ENCODE peak calls at places on chromosomes 4 and X, in five cellular contexts. L is lower leg skin, C is fibroblast of lung, I is astrocyte of the spinal cord, U is tibial nerve. B is an unnamed sample.

GRCh38 chr4:95551653-95552052 is 2.9 kb upstream of the UNC5C start:
- DNase-seq in L (no peak), U (no peak), I (no peak), C (no peak), B (no peak)

GRCh38 chrX:131828482-131828881 is 194.6 kb upstream of the STK26 start:
- DNase-seq in U (no peak), I (no peak), C (no peak), L (no peak), B (no peak)

GRCh38 chr4:86296865-86297264 is 63.0 kb downstream of the MAPK10 start:
- DNase-seq in U (no peak), I (no peak), L (no peak), C (no peak), B (no peak)

GRCh38 chr4:142088906-142089305 is 452.5 kb downstream of the IL15 start:
- DNase-seq in C (peak; percentile 77), I (peak; percentile 62), U (no peak), L (no peak), B (peak; percentile 71)

GRCh38 chr4:106981431-106981830 is 54.7 kb downstream of the DKK2 start:
- DNase-seq in I (no peak), L (no peak), C (no peak), U (no peak), B (no peak)

GRCh38 chr4:8412288-8412687 is 28.2 kb downstream of the ACOX3 start:
- DNase-seq in U (no peak), L (no peak), C (no peak), I (no peak), B (no peak)

GRCh38 chrX:102835504-102836146 is 101.4 kb upstream of the RAB40AL start:
- DNase-seq in I (peak; percentile 46), L (no peak), U (no peak), C (peak; percentile 51), B (no peak)

GRCh38 chrX:26215869-26216268 is at the start of gene MAGEB5:
- DNase-seq in C (no peak), U (no peak), L (no peak), I (no peak), B (no peak)

GRCh38 chr4:6996481-6996880 is 46.7 kb upstream of the TADA2B start:
- DNase-seq in C (no peak), I (no peak), U (no peak), L (no peak), B (no peak)

GRCh38 chrX:100995469-100995868 is 26.0 kb downstream of the ARL13A start:
- DNase-seq in C (peak; percentile 56), U (no peak), I (peak; percentile 80), L (no peak), B (peak; percentile 68)

GRCh38 chr4:140163029-140163810 is 9.2 kb upstream of the MAML3 start:
- DNase-seq in L (no peak), C (peak; percentile 78), I (peak; percentile 85), U (no peak), B (no peak)

GRCh38 chrX:71911023-71911730 is 532 bp downstream of the NHSL2 start:
- DNase-seq in C (no peak), I (no peak), U (no peak), L (no peak), B (no peak)

GRCh38 chr4:85932371-85933305 is 427.2 kb downstream of the MAPK10 start:
- DNase-seq in L (no peak), U (no peak), C (no peak), I (peak; percentile 58), B (no peak)

GRCh38 chr4:89298788-89299152 is 8.8 kb downstream of the GPRIN3 start:
- DNase-seq in L (no peak), C (peak; percentile 43), U (no peak), I (peak; percentile 26), B (no peak)

GRCh38 chr4:142959156-142959555 is 113.1 kb upstream of the INPP4B start:
- DNase-seq in U (no peak), C (peak; percentile 8), I (peak; percentile 9), L (no peak), B (no peak)

GRCh38 chr4:79598214-79598613 is 190.2 kb upstream of the GK2 start:
- DNase-seq in C (no peak), I (no peak), L (no peak), U (no peak), B (no peak)

GRCh38 chrX:22171287-22172060 is 101.2 kb upstream of the CBLL2 start:
- DNase-seq in L (no peak), C (no peak), U (no peak), I (no peak), B (no peak)

GRCh38 chr4:54708339-54709279 is 50.9 kb downstream of the KIT start:
- DNase-seq in U (no peak), C (no peak), I (no peak), L (no peak), B (no peak)

GRCh38 chr4:81207793-81208192 is 7.2 kb downstream of the PRKG2 start:
- DNase-seq in L (peak; percentile 49), U (no peak), C (peak; percentile 95), I (peak; percentile 30), B (peak; percentile 98)

GRCh38 chrX:143472334-143472938 is 44.8 kb downstream of the SPANXN3 start:
- DNase-seq in I (no peak), L (no peak), C (no peak), U (no peak), B (no peak)

GRCh38 chr4:7654550-7655266 is 220.0 kb upstream of the PSAPL1 start:
- DNase-seq in U (no peak), L (no peak), C (no peak), I (no peak), B (no peak)

GRCh38 chr4:10554694-10555093 is 97.5 kb upstream of the ZNF518B start:
- DNase-seq in U (peak; percentile 40), L (peak; percentile 58), C (peak; percentile 81), I (peak; percentile 67), B (peak; percentile 8)

GRCh38 chr4:138727704-138728103 is 287.9 kb upstream of the NOCT start:
- DNase-seq in U (no peak), I (no peak), L (no peak), C (peak; percentile 64), B (no peak)

GRCh38 chrX:132957211-132958085 is 981 bp downstream of the HS6ST2 start:
- DNase-seq in I (no peak), C (no peak), L (no peak), U (no peak), B (no peak)

GRCh38 chrX:152641996-152642395 is 4.3 kb downstream of the GABRQ start:
- DNase-seq in I (no peak), L (no peak), C (peak; percentile 0), U (no peak), B (no peak)

DNA sequence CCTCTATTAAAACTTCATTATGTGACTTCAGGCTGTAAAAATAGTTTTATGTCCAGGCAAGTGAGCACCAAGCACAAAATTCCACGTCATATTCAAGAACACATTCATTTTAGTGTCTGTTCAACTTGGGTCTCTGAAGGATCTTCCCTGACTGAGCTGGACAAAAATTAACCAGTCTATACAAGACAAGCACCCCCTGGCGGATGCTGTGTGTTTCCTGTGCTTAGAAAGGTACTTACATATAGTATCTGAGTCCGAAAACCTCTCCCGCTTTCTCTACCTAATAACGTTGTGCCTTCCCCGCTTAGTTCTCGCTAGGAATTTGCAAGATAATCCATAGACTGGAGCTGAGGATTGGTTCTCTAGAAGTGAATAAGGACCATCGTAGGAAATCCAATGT is 2214.5 kb upstream of the TENM3 start:
- DNase-seq in L (no peak), I (peak; percentile 26), C (peak; percentile 61), U (no peak), B (no peak)
- TF ChIP-seq CTCF in L (no peak), I (peak; percentile 38), C (no peak), U (peak; percentile 5), B (no peak)

GRCh38 chr4:114077610-114078009 is 98.2 kb upstream of the ARSJ start:
- DNase-seq in I (peak; percentile 86), C (peak; percentile 87), U (no peak), L (no peak), B (peak; percentile 78)

GRCh38 chr4:114076865-114077264 is 97.4 kb upstream of the ARSJ start:
- DNase-seq in U (no peak), L (no peak), I (no peak), C (peak; percentile 2), B (no peak)

GRCh38 chr4:114078636-114079035 is 99.2 kb upstream of the ARSJ start:
- DNase-seq in U (no peak), I (no peak), C (peak; percentile 18), L (no peak), B (peak; percentile 7)

DNA sequence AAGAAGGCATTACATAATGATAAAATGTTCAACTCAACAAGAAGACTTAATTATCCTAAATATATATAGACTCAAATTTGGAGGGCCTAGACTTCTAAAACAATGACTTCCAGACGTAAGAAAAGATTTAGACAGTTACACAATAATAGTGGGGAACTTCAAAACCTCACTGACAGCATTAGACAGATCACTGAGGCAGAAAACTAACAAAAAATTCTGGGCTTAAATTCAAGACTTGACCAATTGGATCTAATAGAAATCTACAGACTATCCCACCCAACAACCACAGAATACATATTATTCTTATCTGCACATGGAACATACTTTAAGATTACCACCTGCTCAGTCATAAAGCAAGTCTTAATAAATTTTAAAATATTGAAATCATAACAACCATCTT is 93.3 kb upstream of the ARSJ start:
- DNase-seq in I (no peak), L (no peak), U (no peak), C (no peak), B (no peak)
- H3K4me3 ChIP-seq in I (no peak overlapping the region), L (no peak overlapping the region), U (no peak overlapping the region), C (no peak overlapping the region), B (no peak overlapping the region)

DNA sequence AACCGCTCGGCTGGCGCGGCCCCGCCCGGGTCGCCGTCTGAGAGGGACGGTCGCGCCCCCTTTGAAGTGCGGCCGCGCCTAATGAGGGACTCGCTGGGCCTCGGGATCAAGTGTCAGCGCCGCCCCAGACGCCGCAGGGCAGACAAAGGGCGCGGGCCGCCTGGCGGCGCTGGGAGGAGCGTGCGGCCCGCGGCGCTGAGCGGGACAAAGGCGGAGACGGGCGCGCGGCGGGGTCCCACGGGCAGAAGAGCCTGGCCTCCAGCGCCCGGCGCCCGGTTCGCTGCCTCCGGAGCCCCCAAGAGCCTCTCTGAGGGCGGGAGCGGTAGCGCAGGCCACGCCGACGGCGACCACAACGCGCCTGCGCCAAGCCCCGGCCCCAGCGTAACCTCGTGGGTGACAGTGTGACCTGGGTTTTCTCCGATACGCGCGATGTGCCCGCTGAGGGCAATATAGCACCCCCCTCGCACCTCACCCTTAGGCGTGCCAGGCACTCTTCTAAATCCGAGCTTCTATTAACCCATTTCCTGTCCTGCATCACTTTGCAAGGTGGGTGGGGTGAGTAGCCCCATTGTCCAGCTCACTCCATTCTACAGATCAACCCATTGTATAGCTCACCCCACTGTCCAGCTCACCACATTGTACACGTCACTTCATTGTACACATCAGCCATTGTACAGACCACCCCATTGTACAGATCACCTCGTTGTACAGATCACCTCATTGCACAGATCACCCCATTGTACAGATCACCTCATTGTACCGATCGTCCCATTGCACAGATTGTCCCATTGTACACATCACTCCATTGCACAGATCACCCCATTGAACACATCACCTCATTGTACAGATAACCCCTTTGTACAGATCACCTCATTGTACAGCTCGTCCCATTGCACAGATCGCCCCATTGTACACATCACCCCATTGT is 33.7 kb upstream of the STX18 start:
- DNase-seq in L (no peak), U (no peak), C (peak; percentile 44), I (peak; percentile 61), B (no peak)
- TF ChIP-seq CTCF in L (no peak), U (no peak), C (peak; percentile 24), I (peak; percentile 35), B (no peak)

GRCh38 chr4:105805501-105806120 is 89.7 kb upstream of the NPNT start:
- DNase-seq in I (no peak), L (no peak), U (no peak), C (peak; percentile 39), B (no peak)

GRCh38 chr4:105807496-105807895 is 87.8 kb upstream of the NPNT start:
- DNase-seq in I (peak; percentile 39), C (peak; percentile 65), U (no peak), L (no peak), B (no peak)

GRCh38 chr4:105808459-105809041 is 86.7 kb upstream of the NPNT start:
- DNase-seq in C (peak; percentile 97), I (peak; percentile 67), U (no peak), L (no peak), B (peak; percentile 67)

GRCh38 chr4:105808030-105808429 is 87.2 kb upstream of the NPNT start:
- DNase-seq in U (no peak), C (no peak), L (no peak), I (no peak), B (no peak)
- H3K4me3 ChIP-seq in U (no peak overlapping the region), C (peak overlapping the region; percentile 16), L (no peak overlapping the region), I (no peak overlapping the region), B (no peak overlapping the region)